ENCODE peak calls at places on chromosomes 7 and 10, in eight cellular contexts. One of them, this sample, is unnamed.

GRCh38 chr10:35306852-35307251 is 29.5 kb upstream of the CCNY start:
- DNase-seq in IMR-90: peak; percentile 50
- DNase-seq in astrocyte: peak; percentile 41
- DNase-seq in A549: no peak
- DNase-seq in psoas muscle: no peak
- DNase-seq in fibroblast of mammary gland: peak; percentile 36
- DNase-seq in epithelial cell of esophagus: peak; percentile 99
- DNase-seq in Peyer's patch: peak; percentile 84
- DNase-seq in this sample: peak; percentile 23

GRCh38 chr7:29190349-29191045 is 4.1 kb upstream of the CHN2 start:
- DNase-seq in epithelial cell of esophagus: peak; percentile 31
- DNase-seq in Peyer's patch: no peak
- DNase-seq in A549: no peak
- DNase-seq in psoas muscle: no peak
- DNase-seq in astrocyte: no peak
- DNase-seq in fibroblast of mammary gland: no peak
- DNase-seq in IMR-90: no peak
- DNase-seq in this sample: no peak

GRCh38 chr10:60237977-60238376 is 151.7 kb downstream of the ANK3 start:
- DNase-seq in A549: no peak
- DNase-seq in IMR-90: peak; percentile 13
- DNase-seq in Peyer's patch: no peak
- DNase-seq in astrocyte: peak; percentile 25
- DNase-seq in epithelial cell of esophagus: peak; percentile 2
- DNase-seq in fibroblast of mammary gland: peak; percentile 52
- DNase-seq in psoas muscle: no peak
- DNase-seq in this sample: peak; percentile 47

GRCh38 chr7:132218876-132219275 is 357.4 kb downstream of the PLXNA4 start:
- DNase-seq in fibroblast of mammary gland: no peak
- DNase-seq in psoas muscle: no peak
- DNase-seq in A549: no peak
- DNase-seq in IMR-90: no peak
- DNase-seq in Peyer's patch: no peak
- DNase-seq in astrocyte: no peak
- DNase-seq in epithelial cell of esophagus: no peak
- DNase-seq in this sample: no peak

GRCh38 chr7:256461-256940 is 33.5 kb upstream of the FOXL3 start:
- DNase-seq in IMR-90: no peak
- DNase-seq in astrocyte: no peak
- DNase-seq in A549: no peak
- DNase-seq in epithelial cell of esophagus: no peak
- DNase-seq in fibroblast of mammary gland: no peak
- DNase-seq in Peyer's patch: no peak
- DNase-seq in psoas muscle: peak; percentile 38
- DNase-seq in this sample: no peak

GRCh38 chr7:7793921-7794320 is 75.5 kb upstream of the RPA3 start:
- DNase-seq in astrocyte: no peak
- DNase-seq in IMR-90: no peak
- DNase-seq in fibroblast of mammary gland: no peak
- DNase-seq in psoas muscle: no peak
- DNase-seq in epithelial cell of esophagus: no peak
- DNase-seq in Peyer's patch: no peak
- DNase-seq in A549: no peak
- DNase-seq in this sample: peak; percentile 34

GRCh38 chr7:142496545-142496991 is 238.7 kb upstream of the PRSS58 start:
- DNase-seq in Peyer's patch: no peak
- DNase-seq in epithelial cell of esophagus: peak; percentile 67
- DNase-seq in IMR-90: peak; percentile 54
- DNase-seq in A549: no peak
- DNase-seq in fibroblast of mammary gland: peak; percentile 61
- DNase-seq in astrocyte: no peak
- DNase-seq in psoas muscle: no peak
- DNase-seq in this sample: peak; percentile 60

GRCh38 chr7:46534593-46535271 is 613.7 kb upstream of the IGFBP3 start:
- DNase-seq in epithelial cell of esophagus: no peak
- DNase-seq in A549: no peak
- DNase-seq in IMR-90: peak; percentile 93
- DNase-seq in psoas muscle: no peak
- DNase-seq in Peyer's patch: peak; percentile 79
- DNase-seq in fibroblast of mammary gland: peak; percentile 19
- DNase-seq in astrocyte: peak; percentile 89
- DNase-seq in this sample: peak; percentile 55

GRCh38 chr10:24707445-24707844 is 16.2 kb downstream of the ARHGAP21 start:
- DNase-seq in IMR-90: no peak
- DNase-seq in epithelial cell of esophagus: peak; percentile 59
- DNase-seq in fibroblast of mammary gland: peak; percentile 45
- DNase-seq in A549: no peak
- DNase-seq in Peyer's patch: no peak
- DNase-seq in astrocyte: no peak
- DNase-seq in psoas muscle: no peak
- DNase-seq in this sample: no peak

GRCh38 chr7:91243591-91244368 is 20.5 kb upstream of the FZD1 start:
- DNase-seq in A549: no peak
- DNase-seq in Peyer's patch: no peak
- DNase-seq in epithelial cell of esophagus: peak; percentile 10
- DNase-seq in psoas muscle: no peak
- DNase-seq in fibroblast of mammary gland: peak; percentile 75
- DNase-seq in IMR-90: peak; percentile 59
- DNase-seq in astrocyte: peak; percentile 29
- DNase-seq in this sample: peak; percentile 26

GRCh38 chr7:46352335-46352954 is 431.4 kb upstream of the IGFBP3 start:
- DNase-seq in Peyer's patch: peak; percentile 62
- DNase-seq in psoas muscle: no peak
- DNase-seq in astrocyte: peak; percentile 40
- DNase-seq in A549: peak; percentile 65
- DNase-seq in fibroblast of mammary gland: peak; percentile 70
- DNase-seq in IMR-90: peak; percentile 72
- DNase-seq in epithelial cell of esophagus: peak; percentile 68
- DNase-seq in this sample: peak; percentile 78

GRCh38 chr7:143376396-143376795 is 4.7 kb upstream of the ZYX start:
- DNase-seq in astrocyte: no peak
- DNase-seq in IMR-90: no peak
- DNase-seq in A549: no peak
- DNase-seq in fibroblast of mammary gland: no peak
- DNase-seq in Peyer's patch: no peak
- DNase-seq in epithelial cell of esophagus: no peak
- DNase-seq in psoas muscle: no peak
- DNase-seq in this sample: no peak

GRCh38 chr10:103676851-103677417 is 178.4 kb downstream of the SH3PXD2A start:
- DNase-seq in psoas muscle: peak; percentile 81
- DNase-seq in A549: no peak
- DNase-seq in fibroblast of mammary gland: peak; percentile 92
- DNase-seq in epithelial cell of esophagus: peak; percentile 46
- DNase-seq in astrocyte: peak; percentile 99
- DNase-seq in IMR-90: peak; percentile 95
- DNase-seq in Peyer's patch: peak; percentile 66
- DNase-seq in this sample: peak; percentile 95

GRCh38 chr10:23516530-23516929 is 77.7 kb downstream of the OTUD1 start:
- DNase-seq in astrocyte: peak; percentile 3
- DNase-seq in IMR-90: peak; percentile 12
- DNase-seq in epithelial cell of esophagus: peak; percentile 41
- DNase-seq in Peyer's patch: no peak
- DNase-seq in A549: no peak
- DNase-seq in psoas muscle: no peak
- DNase-seq in fibroblast of mammary gland: peak; percentile 48
- DNase-seq in this sample: peak; percentile 59

GRCh38 chr10:119602241-119603095 is 5.7 kb upstream of the TIAL1 start:
- DNase-seq in psoas muscle: no peak
- DNase-seq in fibroblast of mammary gland: peak; percentile 25
- DNase-seq in A549: peak; percentile 21
- DNase-seq in astrocyte: no peak
- DNase-seq in epithelial cell of esophagus: peak; percentile 56
- DNase-seq in Peyer's patch: peak; percentile 55
- DNase-seq in IMR-90: no peak
- DNase-seq in this sample: peak; percentile 37

GRCh38 chr10:110887560-110887959 is 15.8 kb downstream of the PDCD4 start:
- DNase-seq in astrocyte: no peak
- DNase-seq in A549: no peak
- DNase-seq in epithelial cell of esophagus: no peak
- DNase-seq in Peyer's patch: no peak
- DNase-seq in psoas muscle: no peak
- DNase-seq in IMR-90: no peak
- DNase-seq in fibroblast of mammary gland: no peak
- DNase-seq in this sample: no peak

GRCh38 chr7:30196408-30196807 is 61.6 kb downstream of the MTURN start:
- DNase-seq in astrocyte: no peak
- DNase-seq in Peyer's patch: no peak
- DNase-seq in IMR-90: no peak
- DNase-seq in epithelial cell of esophagus: no peak
- DNase-seq in fibroblast of mammary gland: no peak
- DNase-seq in A549: no peak
- DNase-seq in psoas muscle: no peak
- DNase-seq in this sample: no peak

GRCh38 chr7:11079907-11080306 is 106.2 kb downstream of the PHF14 start:
- DNase-seq in fibroblast of mammary gland: no peak
- DNase-seq in Peyer's patch: no peak
- DNase-seq in astrocyte: no peak
- DNase-seq in A549: no peak
- DNase-seq in epithelial cell of esophagus: no peak
- DNase-seq in IMR-90: no peak
- DNase-seq in psoas muscle: no peak
- DNase-seq in this sample: no peak

GRCh38 chr7:11082552-11083213 is 109.0 kb downstream of the PHF14 start:
- DNase-seq in astrocyte: no peak
- DNase-seq in psoas muscle: no peak
- DNase-seq in A549: no peak
- DNase-seq in epithelial cell of esophagus: peak; percentile 10
- DNase-seq in Peyer's patch: no peak
- DNase-seq in fibroblast of mammary gland: no peak
- DNase-seq in IMR-90: peak; percentile 2
- DNase-seq in this sample: peak; percentile 5

GRCh38 chr7:11083214-11083568 is 109.5 kb downstream of the PHF14 start:
- DNase-seq in astrocyte: no peak
- DNase-seq in psoas muscle: no peak
- DNase-seq in IMR-90: no peak
- DNase-seq in Peyer's patch: no peak
- DNase-seq in A549: no peak
- DNase-seq in fibroblast of mammary gland: no peak
- DNase-seq in epithelial cell of esophagus: no peak
- DNase-seq in this sample: no peak

GRCh38 chr7:11078242-11078834 is 104.7 kb downstream of the PHF14 start:
- DNase-seq in fibroblast of mammary gland: no peak
- DNase-seq in astrocyte: no peak
- DNase-seq in IMR-90: no peak
- DNase-seq in A549: no peak
- DNase-seq in psoas muscle: no peak
- DNase-seq in Peyer's patch: no peak
- DNase-seq in epithelial cell of esophagus: no peak
- DNase-seq in this sample: no peak

DNA sequence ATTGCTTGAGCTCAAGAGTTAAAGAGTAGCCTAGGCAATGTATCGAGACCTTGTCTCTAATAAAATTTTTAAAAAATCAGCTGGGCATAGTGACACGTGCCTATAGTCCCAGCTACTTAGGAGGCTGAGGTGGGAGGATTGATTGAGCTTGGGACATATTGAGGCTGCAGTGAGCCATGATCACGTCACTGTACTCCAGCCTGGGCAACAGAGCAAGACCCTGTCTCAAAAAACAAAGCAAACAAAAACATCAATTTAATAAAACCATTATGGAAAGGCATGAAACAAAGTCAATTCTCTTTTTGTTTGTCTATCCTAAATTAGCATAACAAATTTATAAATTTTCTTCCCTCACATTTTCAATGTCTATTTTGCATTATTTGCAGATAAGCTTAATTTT is 108.4 kb downstream of the PHF14 start:
- DNase-seq in IMR-90: no peak
- DNase-seq in fibroblast of mammary gland: no peak
- DNase-seq in astrocyte: no peak
- DNase-seq in epithelial cell of esophagus: no peak
- DNase-seq in Peyer's patch: no peak
- DNase-seq in A549: no peak
- DNase-seq in psoas muscle: no peak
- DNase-seq in this sample: no peak
- H3K4me3 ChIP-seq in IMR-90: no peak overlapping the region
- H3K4me3 ChIP-seq in fibroblast of mammary gland: no peak overlapping the region
- H3K4me3 ChIP-seq in astrocyte: no peak overlapping the region
- H3K4me3 ChIP-seq in epithelial cell of esophagus: no peak overlapping the region
- H3K4me3 ChIP-seq in Peyer's patch: no peak overlapping the region
- H3K4me3 ChIP-seq in A549: no peak overlapping the region
- H3K4me3 ChIP-seq in psoas muscle: no peak overlapping the region
- H3K4me3 ChIP-seq in this sample: no peak overlapping the region

GRCh38 chr10:96047004-96047649 is 3.7 kb downstream of the CCNJ start:
- DNase-seq in IMR-90: no peak
- DNase-seq in fibroblast of mammary gland: peak; percentile 4
- DNase-seq in psoas muscle: no peak
- DNase-seq in astrocyte: no peak
- DNase-seq in Peyer's patch: no peak
- DNase-seq in epithelial cell of esophagus: peak; percentile 10
- DNase-seq in A549: no peak
- DNase-seq in this sample: no peak
- TF ChIP-seq CTCF in IMR-90: no peak
- TF ChIP-seq CTCF in fibroblast of mammary gland: no peak
- TF ChIP-seq CTCF in psoas muscle: no peak
- TF ChIP-seq CTCF in astrocyte: no peak
- TF ChIP-seq CTCF in Peyer's patch: no peak
- TF ChIP-seq CTCF in epithelial cell of esophagus: peak; percentile 24
- TF ChIP-seq CTCF in A549: peak; percentile 12
- TF ChIP-seq CTCF in this sample: no peak

GRCh38 chr7:151900591-151901312 is 23.8 kb upstream of the PRKAG2 start:
- DNase-seq in astrocyte: peak; percentile 55
- DNase-seq in psoas muscle: no peak
- DNase-seq in epithelial cell of esophagus: no peak
- DNase-seq in IMR-90: no peak
- DNase-seq in A549: no peak
- DNase-seq in fibroblast of mammary gland: peak; percentile 14
- DNase-seq in Peyer's patch: no peak
- DNase-seq in this sample: peak; percentile 48
- H3K4me3 ChIP-seq in astrocyte: no peak overlapping the region
- H3K4me3 ChIP-seq in psoas muscle: no peak overlapping the region
- H3K4me3 ChIP-seq in epithelial cell of esophagus: no peak overlapping the region
- H3K4me3 ChIP-seq in IMR-90: no peak overlapping the region
- H3K4me3 ChIP-seq in A549: no peak overlapping the region
- H3K4me3 ChIP-seq in fibroblast of mammary gland: no peak overlapping the region
- H3K4me3 ChIP-seq in Peyer's patch: no peak overlapping the region
- H3K4me3 ChIP-seq in this sample: peak overlapping the region; percentile 40

GRCh38 chr10:32371101-32371500 is 24.1 kb upstream of the EPC1 start:
- DNase-seq in A549: no peak
- DNase-seq in epithelial cell of esophagus: no peak
- DNase-seq in IMR-90: no peak
- DNase-seq in psoas muscle: no peak
- DNase-seq in Peyer's patch: no peak
- DNase-seq in astrocyte: no peak
- DNase-seq in fibroblast of mammary gland: no peak
- DNase-seq in this sample: no peak

GRCh38 chr10:32372000-32372875 is 25.3 kb upstream of the EPC1 start:
- DNase-seq in astrocyte: no peak
- DNase-seq in epithelial cell of esophagus: no peak
- DNase-seq in IMR-90: no peak
- DNase-seq in A549: no peak
- DNase-seq in Peyer's patch: peak; percentile 67
- DNase-seq in psoas muscle: no peak
- DNase-seq in fibroblast of mammary gland: peak; percentile 40
- DNase-seq in this sample: no peak

GRCh38 chr10:32366588-32366987 is 19.6 kb upstream of the EPC1 start:
- DNase-seq in psoas muscle: no peak
- DNase-seq in fibroblast of mammary gland: no peak
- DNase-seq in Peyer's patch: no peak
- DNase-seq in epithelial cell of esophagus: no peak
- DNase-seq in A549: no peak
- DNase-seq in astrocyte: no peak
- DNase-seq in IMR-90: no peak
- DNase-seq in this sample: no peak

GRCh38 chr10:32366111-32366510 is 19.2 kb upstream of the EPC1 start:
- DNase-seq in psoas muscle: no peak
- DNase-seq in Peyer's patch: no peak
- DNase-seq in IMR-90: no peak
- DNase-seq in fibroblast of mammary gland: no peak
- DNase-seq in epithelial cell of esophagus: no peak
- DNase-seq in A549: no peak
- DNase-seq in astrocyte: no peak
- DNase-seq in this sample: no peak

GRCh38 chr10:32367793-32368453 is 21.0 kb upstream of the EPC1 start:
- DNase-seq in psoas muscle: peak; percentile 72
- DNase-seq in epithelial cell of esophagus: peak; percentile 76
- DNase-seq in astrocyte: peak; percentile 30
- DNase-seq in A549: no peak
- DNase-seq in IMR-90: peak; percentile 75
- DNase-seq in fibroblast of mammary gland: peak; percentile 73
- DNase-seq in Peyer's patch: peak; percentile 89
- DNase-seq in this sample: peak; percentile 84
- TF ChIP-seq CTCF in psoas muscle: peak; percentile 79
- TF ChIP-seq CTCF in epithelial cell of esophagus: peak; percentile 83
- TF ChIP-seq CTCF in astrocyte: peak; percentile 73
- TF ChIP-seq CTCF in A549: peak; percentile 90
- TF ChIP-seq CTCF in IMR-90: peak; percentile 73
- TF ChIP-seq CTCF in fibroblast of mammary gland: peak; percentile 76
- TF ChIP-seq CTCF in Peyer's patch: peak; percentile 88
- TF ChIP-seq CTCF in this sample: peak; percentile 80